ENCODE peak calls at places on chromosomes 12 and 14, in four cellular contexts. N, D, S and Q are unnamed samples.
A peak's percentile ranks its signal among the peaks of the same experiment; 100 is the strongest.

GRCh38 chr12:39505025-39505424 is 62.1 kb upstream of the KIF21A start:
- DNase-seq in S (peak; percentile 59), D (no peak), N (no peak), Q (no peak)

GRCh38 chr12:6532927-6533652 is 1.2 kb upstream of the GAPDH start:
- DNase-seq in S (peak; percentile 92), N (no peak), D (peak; percentile 85), Q (peak; percentile 85)

GRCh38 chr12:125688223-125688622 is 623.0 kb downstream of the AACS start:
- DNase-seq in S (no peak), N (no peak), D (no peak), Q (no peak)

GRCh38 chr14:51581017-51581881 is 70.5 kb upstream of the FRMD6 start:
- DNase-seq in D (no peak), N (no peak), S (no peak), Q (no peak)

GRCh38 chr12:28973491-28973890 is 175.6 kb upstream of the FAR2 start:
- DNase-seq in N (no peak), D (no peak), S (no peak), Q (no peak)

GRCh38 chr12:69703146-69703642 is 4.1 kb upstream of the BEST3 start:
- DNase-seq in N (no peak), S (no peak), D (no peak), Q (no peak)

GRCh38 chr12:43836455-43836989 is 641 bp downstream of the TMEM117 start:
- DNase-seq in S (no peak), D (no peak), N (no peak), Q (no peak)

GRCh38 chr12:31896514-31897039 is 62.6 kb upstream of the RESF1 start:
- DNase-seq in S (peak; percentile 70), N (no peak), D (peak; percentile 58), Q (no peak)

GRCh38 chr14:95281560-95282176 is 38.0 kb downstream of the CLMN start:
- DNase-seq in N (no peak), D (peak; percentile 4), S (no peak), Q (no peak)

GRCh38 chr12:103933237-103933636 is 3.0 kb downstream of the HSP90B1 start:
- DNase-seq in N (no peak), D (no peak), S (peak; percentile 52), Q (no peak)

GRCh38 chr14:103549361-103550311 is 12.8 kb downstream of the BAG5 start:
- DNase-seq in N (no peak), S (no peak), D (no peak), Q (no peak)

GRCh38 chr12:93776581-93777018 is 99.4 kb downstream of the CRADD start:
- DNase-seq in N (no peak), S (no peak), D (no peak), Q (peak; percentile 48)

GRCh38 chr14:32345311-32345771 is 16.2 kb downstream of the AKAP6 start:
- DNase-seq in N (no peak), D (no peak), S (peak; percentile 16), Q (no peak)

GRCh38 chr12:115504241-115504941 is 773.1 kb downstream of the MED13L start:
- DNase-seq in N (no peak), D (peak; percentile 58), S (no peak), Q (no peak)

GRCh38 chr14:32129124-32129523 is 52.0 kb downstream of the ARHGAP5 start:
- DNase-seq in N (no peak), S (no peak), D (no peak), Q (no peak)

GRCh38 chr12:26317942-26318565 is 122.7 kb downstream of the SSPN start:
- DNase-seq in N (no peak), S (no peak), D (no peak), Q (peak; percentile 68)

GRCh38 chr14:100823488-100823887 is 2.4 kb upstream of the MEG3 start:
- DNase-seq in N (no peak), D (no peak), S (no peak), Q (no peak)

GRCh38 chr12:27436029-27436428 is 10.5 kb upstream of the SMCO2 start:
- DNase-seq in S (peak; percentile 76), D (no peak), N (no peak), Q (no peak)

DNA sequence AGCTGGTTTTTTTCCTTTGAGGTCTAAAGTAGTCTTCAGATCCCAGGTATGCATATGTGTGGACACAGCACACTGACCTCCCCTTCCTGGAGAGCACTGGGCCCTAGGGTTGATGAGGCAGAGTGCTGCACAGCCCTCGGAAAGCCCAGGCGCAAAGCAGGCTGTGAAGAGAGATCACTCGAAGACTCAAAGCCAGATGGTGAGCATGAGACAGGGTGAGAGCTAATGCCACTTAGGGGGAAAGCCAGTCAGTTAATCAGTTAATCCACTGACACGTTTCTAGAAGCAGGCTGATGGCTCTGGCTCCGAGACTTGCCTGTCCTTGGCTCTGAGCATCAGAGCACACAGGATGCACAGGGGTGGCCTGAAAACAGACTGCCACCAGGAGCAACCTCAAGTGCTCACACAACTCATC is 11.7 kb downstream of the AQP6 start:
- DNase-seq in S (peak; percentile 65), D (no peak), N (no peak), Q (no peak)
- H3K27ac ChIP-seq in S (peak overlapping the region; percentile 32), D (no peak overlapping the region), N (no peak overlapping the region), Q (no peak overlapping the region)

DNA sequence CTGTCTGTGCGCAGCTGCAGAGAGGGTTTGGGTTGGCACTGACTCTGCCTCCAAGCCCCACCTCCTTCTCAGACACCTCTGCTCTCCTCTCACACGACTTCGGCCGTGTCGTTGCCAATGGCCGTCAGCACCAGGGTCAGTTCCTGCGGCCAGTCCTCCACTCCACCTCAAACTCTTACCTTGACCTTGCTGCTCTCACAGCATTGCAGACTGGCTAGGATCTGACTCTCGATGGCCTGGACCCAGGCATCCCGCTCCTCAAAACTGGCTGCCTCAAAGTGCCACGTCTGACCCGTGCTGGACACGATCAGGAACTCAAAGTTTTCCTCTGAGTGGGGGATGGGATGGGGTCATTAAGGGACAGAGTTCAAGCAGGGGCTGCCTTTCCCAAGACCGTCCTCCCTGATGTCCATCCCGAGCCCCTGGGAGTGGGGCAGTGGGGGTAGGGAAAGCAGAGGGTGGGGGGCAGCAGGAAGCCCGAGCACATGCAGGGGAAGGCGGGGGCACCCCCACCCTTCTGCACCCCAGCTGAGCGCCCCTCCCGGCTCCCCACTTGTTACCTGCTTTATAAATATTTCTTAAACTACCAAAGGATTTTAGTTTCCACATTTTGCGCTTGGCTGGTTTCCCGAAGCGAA is 10.7 kb downstream of the AGAP2 start:
- DNase-seq in S (peak; percentile 77), D (peak; percentile 63), N (no peak), Q (no peak)
- H3K4me3 ChIP-seq in S (no peak overlapping the region), D (no peak overlapping the region), N (no peak overlapping the region), Q (no peak overlapping the region)

GRCh38 chr14:105066285-105067071 is 1.2 kb upstream of the GPR132 start:
- DNase-seq in S (no peak), N (no peak), D (no peak), Q (no peak)
- H3K4me1 ChIP-seq in S (no peaks in the 10 kb centered on the region), N (no peaks in the 10 kb centered on the region), D (no peaks in the 10 kb centered on the region), Q (peaks cover 5% of the 10 kb centered on the region)

DNA sequence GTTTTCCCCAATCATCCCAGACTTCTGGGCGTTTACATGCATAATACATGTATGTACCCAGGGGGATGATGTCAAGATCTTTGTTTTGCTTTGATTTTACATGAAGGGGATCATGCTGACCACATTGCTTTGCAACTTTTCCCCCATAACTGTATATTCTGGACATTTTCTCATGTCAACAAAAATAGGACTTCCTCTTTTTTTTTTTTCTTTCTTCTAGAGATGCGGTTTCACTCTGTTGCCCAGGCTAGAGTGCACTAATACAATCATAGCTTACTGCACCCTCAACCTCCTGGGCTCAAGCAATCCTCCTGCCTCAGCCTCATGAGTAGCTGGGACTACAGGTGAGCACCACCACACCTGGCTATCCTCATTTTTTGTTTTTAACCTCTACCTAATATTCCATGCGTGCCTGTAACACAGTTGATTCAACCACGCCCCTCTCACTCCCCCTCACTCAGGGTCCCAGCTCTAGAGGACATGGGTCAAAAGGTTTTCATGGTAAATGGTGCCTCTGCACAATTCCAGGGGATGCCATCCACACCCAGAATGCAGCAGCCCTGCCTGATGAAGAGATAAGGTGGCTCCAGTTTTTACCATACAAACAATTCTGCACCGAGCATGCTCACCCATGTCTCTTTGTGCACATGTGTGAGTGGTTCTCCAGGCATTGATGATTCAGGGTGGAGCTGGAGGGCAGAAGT is 32.1 kb upstream of the CIPC start:
- DNase-seq in D (no peak), S (no peak), N (no peak), Q (no peak)
- H3K27ac ChIP-seq in D (no peak overlapping the region), S (no peak overlapping the region), N (no peak overlapping the region), Q (no peak overlapping the region)

DNA sequence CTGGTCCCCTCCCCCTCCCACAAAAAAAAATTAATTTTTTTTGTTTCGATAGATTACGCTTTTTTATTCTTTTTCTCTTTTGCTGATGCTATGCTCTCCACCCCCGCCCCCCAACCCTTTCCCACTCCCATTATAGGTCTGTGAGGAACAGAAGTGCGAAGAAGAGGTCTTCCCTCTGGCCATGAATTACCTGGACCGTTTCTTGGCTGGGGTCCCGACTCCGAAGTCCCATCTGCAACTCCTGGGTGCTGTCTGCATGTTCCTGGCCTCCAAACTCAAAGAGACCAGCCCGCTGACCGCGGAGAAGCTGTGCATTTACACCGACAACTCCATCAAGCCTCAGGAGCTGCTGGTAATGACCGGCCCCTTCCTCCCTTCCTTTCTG is 2.3 kb downstream of the CCND2 start:
- DNase-seq in S (peak; percentile 53), D (peak; percentile 76), N (no peak), Q (no peak)
- H3K4me3 ChIP-seq in S (peak overlapping the region; percentile 94), D (no peak overlapping the region), N (peak overlapping the region; percentile 81), Q (no peak overlapping the region)

DNA sequence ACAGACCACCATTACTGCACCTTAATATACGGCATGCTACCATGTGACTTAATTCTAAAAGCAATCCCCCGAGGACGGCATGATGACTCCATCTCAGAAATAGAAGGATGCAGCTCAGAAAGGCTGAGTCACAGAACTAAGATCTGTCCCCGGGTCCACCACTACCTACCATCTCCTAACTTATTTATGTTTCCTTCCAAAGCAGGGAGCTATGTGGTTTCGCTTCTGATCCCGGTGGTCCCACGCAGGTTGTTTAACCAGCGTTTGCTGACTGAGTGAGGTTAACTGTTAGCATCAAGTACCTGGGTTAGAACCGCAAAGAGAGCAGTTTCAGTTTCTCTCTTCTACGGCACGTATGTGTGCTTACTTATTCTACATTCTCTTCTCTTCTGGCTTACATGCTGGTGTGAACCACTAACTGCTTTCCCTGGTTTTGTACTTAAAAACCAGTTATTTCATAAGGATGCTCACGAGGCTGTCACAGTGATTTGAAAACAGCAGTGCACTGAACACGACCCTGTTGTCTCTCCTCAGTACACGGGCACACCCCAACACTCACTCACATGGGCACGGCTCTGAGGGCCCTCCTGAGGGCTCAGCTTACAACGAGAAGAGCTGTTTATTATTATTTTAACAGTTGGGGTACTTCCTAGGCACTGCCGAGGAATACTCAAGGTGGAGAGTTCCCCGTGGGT is 66.7 kb downstream of the CCDC88C start:
- DNase-seq in S (no peak), D (no peak), N (no peak), Q (peak; percentile 17)
- H3K4me1 ChIP-seq in S (peaks cover 3% of the 10 kb centered on the region), D (no peaks in the 10 kb centered on the region), N (peaks cover 9% of the 10 kb centered on the region), Q (peaks cover 10% of the 10 kb centered on the region)

GRCh38 chr12:55874465-55874864 is 31.7 kb upstream of the MMP19 start:
- DNase-seq in N (no peak), D (no peak), S (no peak), Q (no peak)
- H3K27ac ChIP-seq in N (no peak overlapping the region), D (no peak overlapping the region), S (no peak overlapping the region), Q (no peak overlapping the region)